ENCODE peak calls at places on chromosomes 1 and 21, in ten cellular contexts. E is central memory CD8-positive, alpha-beta T cell; P is CD4-positive, alpha-beta T cell; X is right cardiac atrium; N is DND-41; A is activated CD8-positive, alpha-beta T cell treated with anti-CD3 and anti-CD28 coated beads, Interleukin-2, amount 10 ng/mL, durations not matched to agents 7 days and 5 days; F is GM12878; M is stimulated activated naive B cell treated with anti-CD40 and anti-IgM and Interleukin-4, amounts not matched to agents 10 μg/mL and 1 μg/mL and 100 μg/mL, for 72 hours; J is IMR-90; Z is A549. T is an unnamed sample.

GRCh38 chr1:54335396-54336056 is 70.7 kb downstream of the SSBP3 start:
- ATAC-seq in A (no peak), N (no peak), F (no peak), P (no peak), M (no peak), E (no peak), X (peak), J (peak), Z (no peak), T (no peak)

GRCh38 chr21:15037095-15037730 is 27.6 kb downstream of the NRIP1 start:
- ATAC-seq in Z (no peak), P (no peak), F (no peak), J (no peak), A (no peak), N (no peak), M (no peak), X (no peak), E (no peak), T (no peak)

GRCh38 chr1:115651391-115651790 is 9.6 kb downstream of the VANGL1 start:
- ATAC-seq in J (no peak), M (no peak), P (no peak), F (no peak), N (no peak), Z (no peak), E (no peak), A (no peak), X (no peak), T (no peak)

GRCh38 chr1:242428403-242429190 is 95.9 kb downstream of the PLD5 start:
- ATAC-seq in M (no peak), J (no peak), Z (no peak), E (no peak), F (no peak), A (no peak), P (no peak), X (no peak), N (no peak), T (no peak)

GRCh38 chr1:165162671-165163241 is 193.8 kb downstream of the LMX1A start:
- ATAC-seq in N (no peak), P (no peak), J (no peak), A (no peak), M (no peak), X (no peak), F (no peak), Z (no peak), E (no peak), T (no peak)

GRCh38 chr1:24921938-24922662 is 8.0 kb downstream of the RUNX3 start:
- ATAC-seq in E (peak), J (no peak), M (no peak), F (no peak), A (no peak), P (peak), N (no peak), X (no peak), Z (no peak), T (no peak)

GRCh38 chr1:27567931-27568246 is 36.1 kb downstream of the AHDC1 start:
- ATAC-seq in Z (peak), X (no peak), E (peak), P (peak), F (no peak), M (no peak), J (no peak), A (no peak), N (no peak), T (no peak)

GRCh38 chr1:223742861-223743517 is 30.6 kb downstream of the CAPN2 start:
- ATAC-seq in A (no peak), Z (peak), J (no peak), F (no peak), E (no peak), P (no peak), M (no peak), X (no peak), N (no peak), T (no peak)

GRCh38 chr21:38619865-38620513 is 121.7 kb upstream of the ERG start:
- ATAC-seq in X (peak), J (no peak), F (no peak), N (no peak), Z (no peak), E (no peak), A (no peak), P (no peak), M (no peak), T (no peak)

GRCh38 chr1:25569599-25570458 is 26.4 kb downstream of the LDLRAP1 start:
- ATAC-seq in P (no peak), M (no peak), X (no peak), F (no peak), E (no peak), N (no peak), Z (no peak), J (no peak), A (no peak), T (no peak)

GRCh38 chr1:163187849-163188248 is 14.9 kb downstream of the RGS5 start:
- ATAC-seq in X (no peak), M (no peak), A (no peak), E (no peak), Z (no peak), F (no peak), N (no peak), P (no peak), J (no peak), T (no peak)

GRCh38 chr1:54477153-54477561 is 70.9 kb upstream of the ACOT11 start:
- ATAC-seq in A (no peak), X (no peak), F (no peak), P (peak), N (peak), J (no peak), E (no peak), M (no peak), Z (no peak), T (no peak)

GRCh38 chr1:245084551-245084950 is 70.2 kb upstream of the KIF26B start:
- ATAC-seq in N (no peak), E (no peak), M (no peak), A (no peak), F (no peak), X (no peak), P (no peak), J (no peak), Z (no peak), T (no peak)

GRCh38 chr21:34156957-34157356 is 83.6 kb downstream of the MRPS6 start:
- ATAC-seq in F (no peak), N (no peak), X (no peak), E (no peak), M (no peak), Z (no peak), A (no peak), J (no peak), P (no peak), T (no peak)

GRCh38 chr1:193891783-193892182 is 705.4 kb upstream of the B3GALT2 start:
- ATAC-seq in J (no peak), N (no peak), F (no peak), X (no peak), A (no peak), Z (no peak), M (no peak), E (no peak), P (no peak), T (no peak)

GRCh38 chr1:22815421-22816062 is 104.9 kb downstream of the EPHB2 start:
- ATAC-seq in F (no peak), X (peak), J (no peak), A (no peak), E (no peak), N (no peak), Z (no peak), M (no peak), P (no peak), T (no peak)

GRCh38 chr1:198234511-198235251 is 77.9 kb downstream of the NEK7 start:
- ATAC-seq in A (no peak), E (peak), N (no peak), J (peak), X (peak), P (no peak), M (no peak), F (peak), Z (peak), T (no peak)

GRCh38 chr1:157137773-157138219 is 399 bp downstream of the ETV3 start:
- ATAC-seq in E (peak), F (peak), A (no peak), X (peak), P (no peak), Z (no peak), J (peak), N (peak), M (peak), T (peak)

GRCh38 chr1:208103821-208104513 is 140.2 kb downstream of the PLXNA2 start:
- ATAC-seq in P (no peak), X (no peak), M (no peak), F (no peak), E (no peak), A (no peak), N (no peak), J (no peak), Z (no peak), T (no peak)

GRCh38 chr1:162939035-162939434 is 78.1 kb upstream of the CCDC190 start:
- ATAC-seq in N (no peak), P (no peak), J (no peak), M (no peak), E (no peak), Z (peak), F (no peak), A (no peak), X (no peak), T (no peak)

GRCh38 chr1:209199371-209199770 is 384.1 kb upstream of the CAMK1G start:
- ATAC-seq in P (no peak), A (no peak), Z (no peak), N (no peak), E (no peak), M (no peak), J (no peak), F (no peak), X (no peak), T (no peak)

GRCh38 chr1:28510350-28511223 is 4.7 kb downstream of the RCC1 start:
- ATAC-seq in N (peak), Z (peak), M (peak), F (peak), X (no peak), P (no peak), A (peak), E (no peak), J (no peak), T (no peak)

GRCh38 chr21:37445228-37445627 is 78.7 kb downstream of the DYRK1A start:
- ATAC-seq in M (no peak), X (no peak), P (no peak), A (no peak), E (no peak), F (no peak), Z (no peak), J (peak), N (no peak), T (no peak)

GRCh38 chr1:91591175-91591968 is 90.7 kb downstream of the CDC7 start:
- ATAC-seq in P (peak), Z (no peak), J (no peak), E (no peak), M (peak), X (no peak), A (peak), F (no peak), N (peak), T (peak)

GRCh38 chr1:68506386-68506785 is 9.5 kb upstream of the DEPDC1 start:
- ATAC-seq in J (no peak), F (no peak), A (no peak), E (no peak), N (no peak), Z (no peak), X (no peak), P (no peak), M (no peak), T (no peak)

GRCh38 chr1:198079432-198079951 is 77.3 kb upstream of the NEK7 start:
- ATAC-seq in P (no peak), N (no peak), J (no peak), X (no peak), F (no peak), E (no peak), A (no peak), Z (no peak), M (no peak), T (peak)

GRCh38 chr1:155960081-155960745 is 18.1 kb downstream of the ARHGEF2 start:
- ATAC-seq in N (no peak), M (peak), E (no peak), J (no peak), P (no peak), X (no peak), F (peak), A (no peak), Z (no peak), T (peak)

GRCh38 chr1:200028586-200029034 is 1.1 kb downstream of the NR5A2 start:
- ATAC-seq in A (no peak), Z (peak), F (no peak), P (no peak), J (peak), X (no peak), M (no peak), N (no peak), E (no peak), T (no peak)

GRCh38 chr1:13723810-13724209 is 23.8 kb downstream of the PRDM2 start:
- ATAC-seq in E (no peak), Z (no peak), X (peak), N (no peak), J (no peak), F (no peak), M (no peak), P (no peak), A (no peak), T (no peak)

GRCh38 chr1:89203166-89203565 is 4.4 kb upstream of the GBP4 start:
- ATAC-seq in E (no peak), M (no peak), Z (no peak), A (no peak), J (no peak), F (no peak), N (no peak), X (no peak), P (no peak), T (no peak)

T was measured in stimulated activated memory B cell treated with anti-CD40 and anti-IgM and Interleukin-4, amounts not matched to agents 10 μg/mL and 1 μg/mL and 100 μg/mL, for 72 hours.